ENCODE peak calls at places on chromosome 16, in four cellular contexts. R is fibroblast of pulmonary artery, Z is mammary epithelial cell, M is bronchial epithelial cell. Y is an unnamed sample.

GRCh38 chr16:65725156-65725845 is 603.4 kb upstream of the CDH11 start:
- DNase-seq in R (peak), Z (no peak), M (no peak), Y (no peak)

GRCh38 chr16:17606460-17606859 is 135.7 kb upstream of the XYLT1 start:
- DNase-seq in R (no peak), Z (no peak), M (no peak), Y (no peak)

GRCh38 chr16:6016530-6017184 is 919.1 kb upstream of the EEF2KMT start:
- DNase-seq in R (peak), Z (peak), M (peak), Y (peak)

GRCh38 chr16:53369921-53370320 is 64.3 kb upstream of the RBL2 start:
- DNase-seq in R (peak), Z (peak), M (peak), Y (peak)

GRCh38 chr16:81026429-81026828 is 9.2 kb upstream of the ATMIN start:
- DNase-seq in R (no peak), Z (no peak), M (no peak), Y (no peak)

GRCh38 chr16:85872666-85873561 is 26.0 kb upstream of the IRF8 start:
- DNase-seq in R (no peak), Z (no peak), M (no peak), Y (no peak)

GRCh38 chr16:3137267-3137666 is 2.4 kb downstream of the ZNF213 start:
- DNase-seq in R (no peak), Z (no peak), M (no peak), Y (no peak)

GRCh38 chr16:19563377-19563776 is 7.9 kb downstream of the VPS35L start:
- DNase-seq in R (no peak), Z (no peak), M (no peak), Y (no peak)

GRCh38 chr16:49575352-49576172 is 202.0 kb downstream of the C16orf78 start:
- DNase-seq in R (no peak), Z (no peak), M (no peak), Y (no peak)

GRCh38 chr16:23836404-23837291 is 865 bp downstream of the PRKCB start:
- DNase-seq in R (no peak), Z (no peak), M (no peak), Y (no peak)

GRCh38 chr16:67104061-67104460 is 5.7 kb upstream of the PHAF1 start:
- DNase-seq in R (peak), Z (no peak), M (no peak), Y (no peak)

GRCh38 chr16:65757064-65757463 is 609.4 kb upstream of the CDH5 start:
- DNase-seq in R (peak), Z (no peak), M (no peak), Y (no peak)

GRCh38 chr16:534856-535445 is 7.4 kb downstream of the CAPN15 start:
- DNase-seq in R (no peak), Z (no peak), M (no peak), Y (no peak)

GRCh38 chr16:54286330-54287017 is at the start of gene IRX3:
- DNase-seq in R (peak), Z (peak), M (peak), Y (peak)

GRCh38 chr16:87816507-87817100 is 50.8 kb upstream of the KLHDC4 start:
- DNase-seq in R (no peak), Z (no peak), M (no peak), Y (no peak)

GRCh38 chr16:19210968-19211367 is 42.9 kb downstream of the SYT17 start:
- DNase-seq in R (no peak), Z (no peak), M (no peak), Y (no peak)

GRCh38 chr16:27273670-27274522 is 5.3 kb upstream of the NSMCE1 start:
- DNase-seq in R (no peak), Z (no peak), M (no peak), Y (no peak)

GRCh38 chr16:55136356-55136755 is 187.6 kb upstream of the IRX6 start:
- DNase-seq in R (no peak), Z (peak), M (peak), Y (peak)

GRCh38 chr16:52545157-52545543 is 1.8 kb downstream of the TOX3 start:
- DNase-seq in R (no peak), Z (no peak), M (no peak), Y (no peak)

GRCh38 chr16:79997257-79997656 is 396.7 kb upstream of the MAF start:
- DNase-seq in R (peak), Z (no peak), M (peak), Y (peak)

GRCh38 chr16:62821771-62822170 is 785.5 kb upstream of the CDH8 start:
- DNase-seq in R (no peak), Z (no peak), M (no peak), Y (no peak)

GRCh38 chr16:46900464-46901235 is 16.5 kb downstream of the GPT2 start:
- DNase-seq in R (no peak), Z (no peak), M (no peak), Y (peak)

GRCh38 chr16:22787456-22788189 is 26.3 kb upstream of the HS3ST2 start:
- DNase-seq in R (no peak), Z (peak), M (peak), Y (peak)

GRCh38 chr16:67804853-67805542 is 1.4 kb downstream of the RANBP10 start:
- DNase-seq in R (no peak), Z (no peak), M (no peak), Y (no peak)

GRCh38 chr16:17519041-17519440 is 48.3 kb upstream of the XYLT1 start:
- DNase-seq in R (no peak), Z (no peak), M (no peak), Y (no peak)

GRCh38 chr16:77585852-77586251 is 136.5 kb upstream of the NUDT7 start:
- DNase-seq in R (peak), Z (peak), M (peak), Y (peak)

GRCh38 chr16:80993293-80993691 is 13.4 kb downstream of the CMC2 start:
- DNase-seq in R (peak), Z (peak), M (peak), Y (peak)

DNA sequence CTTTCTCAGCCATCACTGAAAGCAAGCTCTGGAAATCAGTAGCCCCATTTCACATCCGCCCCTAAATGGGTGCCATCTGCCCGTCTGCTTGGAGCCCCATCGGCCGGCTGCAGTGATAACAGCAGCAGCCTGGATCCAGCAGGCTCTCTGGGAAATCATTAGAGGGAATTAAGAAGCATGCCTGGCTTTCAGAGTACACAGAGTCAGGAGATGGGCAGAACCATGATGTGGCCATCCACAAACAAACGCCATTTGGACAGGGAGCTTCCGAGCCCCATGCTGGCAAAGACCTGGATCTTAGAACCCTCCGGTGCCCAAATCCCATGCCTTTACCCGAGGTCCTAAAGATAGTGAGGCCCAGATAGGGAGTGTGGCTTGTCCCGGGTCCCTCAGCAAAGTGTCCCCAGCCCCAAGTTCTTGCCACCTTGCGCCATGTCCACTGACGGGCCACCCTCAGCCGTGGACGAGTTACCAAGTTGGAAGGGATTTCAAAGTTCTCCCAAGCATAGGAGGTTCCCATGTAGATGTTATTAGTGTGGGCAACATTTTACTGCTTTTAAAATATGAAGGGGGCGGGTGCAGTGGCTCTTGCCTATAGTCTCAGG is 1.0 kb upstream of the LITAF start:
- DNase-seq in R (no peak), Z (no peak), M (no peak), Y (no peak)
- H3K4me3 ChIP-seq in R (peak), Z (peak), M (peak), Y (peak)

GRCh38 chr16:51508813-51509212 is 357.7 kb upstream of the SALL1 start:
- DNase-seq in R (peak), Z (no peak), M (no peak), Y (no peak)

GRCh38 chr16:51510416-51510815 is 359.3 kb upstream of the SALL1 start:
- DNase-seq in R (no peak), Z (no peak), M (no peak), Y (no peak)

GRCh38 chr16:51507286-51507685 is 356.2 kb upstream of the SALL1 start:
- DNase-seq in R (no peak), Z (no peak), M (no peak), Y (no peak)

DNA sequence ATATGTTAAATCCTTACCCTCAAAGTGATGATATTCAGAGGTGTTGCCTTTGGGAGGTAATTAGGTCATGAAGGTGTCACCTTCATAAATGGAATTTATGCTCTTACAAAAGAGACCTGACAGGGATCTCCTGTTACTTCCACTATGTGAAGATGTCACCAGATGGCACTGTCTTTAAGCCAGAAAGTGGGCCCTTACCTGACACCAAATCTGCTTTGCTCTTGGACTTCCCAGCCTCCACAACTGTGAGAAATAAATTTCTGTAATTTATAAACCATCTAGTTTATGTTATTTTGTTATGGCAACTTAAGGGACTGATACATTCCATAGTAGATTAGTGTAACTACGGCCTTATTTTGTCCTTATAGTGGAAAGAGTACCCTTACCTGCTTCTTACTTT is 358.3 kb upstream of the SALL1 start:
- DNase-seq in R (no peak), Z (no peak), M (no peak), Y (no peak)
- TF ChIP-seq CTCF in R (no peak), Z (no peak), M (no peak), Y (peak)

DNA sequence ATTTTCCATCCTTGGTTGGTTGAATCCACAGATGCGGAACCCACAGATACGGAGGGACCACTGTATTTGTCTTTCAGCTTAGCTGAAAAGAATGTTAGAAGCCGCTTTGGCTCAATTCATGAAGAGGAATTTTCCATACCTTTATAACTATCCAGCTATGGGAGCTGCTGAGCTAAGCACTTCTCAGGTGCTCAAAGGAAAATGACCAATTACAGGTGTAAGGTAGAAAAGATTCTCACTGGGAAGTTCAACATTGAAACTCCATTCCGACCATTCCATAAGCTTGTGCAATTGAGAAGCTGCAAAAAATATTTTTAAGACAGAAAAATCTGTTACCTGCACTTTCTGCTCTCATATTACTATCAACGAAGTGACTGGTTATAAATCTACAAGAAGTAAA is 2.7 kb downstream of the AHSP start:
- DNase-seq in R (no peak), Z (no peak), M (no peak), Y (no peak)
- H3K4me3 ChIP-seq in R (no peak), Z (no peak), M (no peak), Y (no peak)

GRCh38 chr16:84827897-84828296 is 8.1 kb downstream of the CRISPLD2 start:
- DNase-seq in R (no peak), Z (no peak), M (no peak), Y (peak)

GRCh38 chr16:84828322-84828721 is 8.5 kb downstream of the CRISPLD2 start:
- DNase-seq in R (no peak), Z (no peak), M (no peak), Y (no peak)

GRCh38 chr16:84825896-84826557 is 6.2 kb downstream of the CRISPLD2 start:
- DNase-seq in R (no peak), Z (no peak), M (no peak), Y (no peak)

GRCh38 chr16:84826558-84826941 is 6.8 kb downstream of the CRISPLD2 start:
- DNase-seq in R (peak), Z (no peak), M (no peak), Y (no peak)

GRCh38 chr16:84827131-84827574 is 7.4 kb downstream of the CRISPLD2 start:
- DNase-seq in R (peak), Z (no peak), M (no peak), Y (no peak)
- TF ChIP-seq CTCF in R (no peak), Z (no peak), M (no peak), Y (no peak)

GRCh38 chr16:83842291-83842690 is 34.5 kb downstream of the HSBP1 start:
- DNase-seq in R (no peak), Z (no peak), M (no peak), Y (no peak)
- H3K4me3 ChIP-seq in R (no peak), Z (no peak), M (no peak), Y (no peak)

DNA sequence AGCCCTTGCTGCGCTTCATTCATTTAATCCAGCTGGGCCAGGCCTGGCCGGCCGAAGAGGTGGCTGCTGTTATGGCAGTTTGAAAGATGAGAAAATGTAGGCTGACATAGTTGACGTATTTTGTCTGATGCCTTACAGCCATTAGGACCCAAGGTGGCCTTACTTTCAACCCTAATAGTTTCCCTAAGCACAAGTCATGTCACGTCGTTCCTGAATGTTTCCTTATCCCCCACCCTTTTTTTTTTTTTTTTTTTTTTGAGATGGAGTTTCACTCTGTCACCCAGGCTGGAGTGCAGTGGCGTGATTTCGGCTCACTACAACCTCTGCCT is 307 bp upstream of the GOT2 start:
- DNase-seq in R (no peak), Z (no peak), M (no peak), Y (no peak)
- TF ChIP-seq CTCF in R (no peak), Z (no peak), M (no peak), Y (no peak)

DNA sequence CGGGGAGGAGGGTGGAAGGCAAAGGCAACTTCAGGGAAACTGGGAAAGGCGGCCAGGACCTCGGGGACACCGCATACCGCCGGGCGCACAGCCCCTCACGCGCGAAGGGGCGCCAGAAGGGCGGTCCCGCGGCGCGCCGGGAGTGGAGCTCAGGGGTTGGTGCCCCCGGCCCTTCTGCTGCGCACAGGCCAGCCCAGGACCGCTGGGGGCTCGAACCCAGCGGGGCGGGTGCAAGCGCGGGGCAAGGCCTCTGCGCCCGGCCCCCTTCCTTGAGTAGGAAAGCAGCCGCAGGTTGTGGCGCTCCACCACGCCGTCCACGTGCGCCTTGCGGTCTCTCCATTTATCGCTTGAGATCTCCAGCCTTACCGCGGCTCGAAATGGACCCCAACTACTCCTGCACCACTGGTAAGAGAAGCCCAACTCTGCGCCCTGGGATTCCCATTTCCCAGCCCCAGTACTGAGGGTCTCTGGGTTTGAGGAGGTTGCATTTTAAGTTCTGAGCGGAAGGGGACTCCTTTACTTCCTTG is 3.0 kb upstream of the MT1A start:
- DNase-seq in R (no peak), Z (no peak), M (no peak), Y (no peak)
- H3K4me3 ChIP-seq in R (peak), Z (no peak), M (no peak), Y (no peak)

DNA sequence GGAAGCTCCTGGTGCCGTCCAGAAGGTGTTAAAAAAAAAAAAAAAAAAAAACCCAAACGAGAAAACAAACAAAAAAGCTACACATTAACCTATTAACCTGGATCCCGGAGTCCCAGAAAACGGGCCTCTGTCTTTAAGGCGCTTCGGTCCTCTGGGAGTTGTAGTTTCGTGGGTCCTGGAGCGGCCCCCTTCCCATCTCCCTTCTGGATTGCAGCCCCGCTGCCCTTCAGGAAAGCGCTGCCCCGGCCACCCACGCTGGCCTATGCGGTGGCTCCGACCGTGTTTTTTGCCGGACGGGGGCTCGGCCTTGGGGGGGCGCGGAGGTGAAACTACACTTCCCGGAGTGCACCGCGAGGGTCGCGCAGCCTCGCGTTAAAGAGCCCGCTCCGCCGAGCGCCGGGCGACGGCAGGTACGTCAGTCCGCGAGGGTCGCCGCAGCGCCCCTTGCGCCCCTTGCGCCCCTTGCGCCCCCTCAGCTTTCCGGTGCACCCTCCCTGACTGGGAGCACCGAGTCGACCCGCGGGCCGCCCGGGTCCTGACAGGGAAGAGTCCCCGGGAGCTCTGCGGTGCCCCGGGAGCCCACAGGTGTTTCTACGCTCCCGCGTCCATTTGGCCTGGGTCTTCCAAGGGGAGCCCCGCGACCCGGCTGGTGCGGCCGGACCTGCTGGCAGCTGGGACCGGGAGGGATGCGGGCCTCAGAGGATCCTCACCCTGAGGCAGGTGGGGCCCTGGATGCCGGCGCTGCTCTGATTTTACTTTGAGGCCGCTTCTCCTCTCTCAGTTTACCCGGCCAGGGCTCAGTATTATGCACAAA is at the start of gene FCSK:
- DNase-seq in R (peak), Z (peak), M (peak), Y (peak)
- TF ChIP-seq CTCF in R (no peak), Z (no peak), M (no peak), Y (no peak)

GRCh38 chr16:15837761-15838160 is 19.1 kb downstream of the MYH11 start:
- DNase-seq in R (no peak), Z (no peak), M (no peak), Y (no peak)

GRCh38 chr16:15847621-15848175 is 9.1 kb downstream of the MYH11 start:
- DNase-seq in R (no peak), Z (no peak), M (no peak), Y (no peak)

GRCh38 chr16:15849209-15849981 is 7.4 kb downstream of the MYH11 start:
- DNase-seq in R (no peak), Z (no peak), M (no peak), Y (peak)

GRCh38 chr16:15846510-15846909 is 10.3 kb downstream of the MYH11 start:
- DNase-seq in R (no peak), Z (no peak), M (no peak), Y (no peak)

GRCh38 chr16:15843635-15844279 is 13.1 kb downstream of the MYH11 start:
- DNase-seq in R (no peak), Z (no peak), M (no peak), Y (no peak)
- H3K4me3 ChIP-seq in R (no peak), Z (no peak), M (no peak), Y (no peak)